ENCODE peak calls at places on chromosomes 16 and 17, in five cellular contexts. O, E, N, U and H are unnamed samples.

GRCh38 chr16:85738878-85739715 is 11.8 kb downstream of the C16orf74 start:
- DNase-seq in O (no peak), E (no peak), N (no peak), U (no peak), H (no peak)

GRCh38 chr17:57900991-57901743 is 51.3 kb upstream of the MRPS23 start:
- DNase-seq in O (no peak), E (no peak), N (no peak), U (no peak), H (no peak)

GRCh38 chr17:21345236-21345635 is 30.9 kb upstream of the KCNJ12 start:
- DNase-seq in O (no peak), E (no peak), N (no peak), U (no peak), H (no peak)

GRCh38 chr17:50835563-50836231 is at the start of gene WFIKKN2:
- DNase-seq in O (no peak), E (no peak), N (no peak), U (no peak), H (no peak)

GRCh38 chr16:10126686-10127085 is 55.5 kb downstream of the GRIN2A start:
- DNase-seq in O (no peak), E (no peak), N (no peak), U (no peak), H (no peak)

GRCh38 chr17:79618383-79619067 is 7.7 kb upstream of the RBFOX3 start:
- DNase-seq in O (no peak), E (no peak), N (no peak), U (no peak), H (no peak)

GRCh38 chr17:50614471-50615051 is 20.1 kb upstream of the ABCC3 start:
- DNase-seq in O (no peak), E (no peak), N (no peak), U (no peak), H (no peak)

GRCh38 chr16:30609002-30609927 is 924 bp downstream of the ZNF689 start:
- DNase-seq in O (no peak), E (peak), N (no peak), U (no peak), H (peak)

GRCh38 chr16:14186007-14186953 is 115.2 kb downstream of the MRTFB start:
- DNase-seq in O (peak), E (no peak), N (peak), U (no peak), H (peak)

GRCh38 chr17:75428775-75429469 is 23.4 kb upstream of the GRB2 start:
- DNase-seq in O (no peak), E (no peak), N (no peak), U (no peak), H (no peak)